ENCODE peak calls at places on chromosomes 11 and 22, in seven cellular contexts. Q, M, I, R, P, S and C are unnamed samples.

GRCh38 chr22:27842994-27843431 is 41.5 kb upstream of the MN1 start:
- DNase-seq in S (no peak), R (no peak), I (no peak), M (no peak), P (peak; percentile 56), Q (no peak), C (no peak)

GRCh38 chr11:82899191-82899820 is 924 bp downstream of the PRCP start:
- DNase-seq in Q (no peak), M (no peak), P (no peak), R (no peak), S (no peak), I (no peak), C (no peak)

GRCh38 chr22:40982482-40983385 is 31.6 kb downstream of the RBX1 start:
- DNase-seq in Q (no peak), M (no peak), R (peak; percentile 17), I (no peak), P (no peak), S (no peak), C (no peak)

GRCh38 chr11:121291896-121292502 is 572 bp upstream of the SC5D start:
- DNase-seq in P (no peak), S (no peak), Q (no peak), R (no peak), M (no peak), I (no peak), C (peak; percentile 6)

GRCh38 chr11:117058761-117059233 is 39.4 kb downstream of the SIK3 start:
- DNase-seq in I (no peak), P (peak; percentile 86), S (no peak), Q (no peak), R (no peak), M (no peak), C (no peak)

GRCh38 chr22:49353185-49353584 is 474.5 kb downstream of the BRD1 start:
- DNase-seq in R (no peak), S (no peak), I (no peak), Q (no peak), M (no peak), P (no peak), C (no peak)

GRCh38 chr22:17890245-17890671 is 116.0 kb upstream of the BID start:
- DNase-seq in I (no peak), S (no peak), R (no peak), Q (no peak), P (no peak), M (no peak), C (no peak)

GRCh38 chr11:102727890-102728289 is 3.1 kb upstream of the MMP8 start:
- DNase-seq in R (no peak), P (peak; percentile 86), I (no peak), S (no peak), Q (no peak), M (no peak), C (no peak)

GRCh38 chr11:118415739-118416068 is 14.3 kb downstream of the ATP5MG start:
- DNase-seq in P (peak; percentile 94), R (no peak), Q (no peak), S (no peak), I (peak; percentile 16), M (peak; percentile 36), C (no peak)

GRCh38 chr11:15635501-15635900 is 520.8 kb downstream of the INSC start:
- DNase-seq in M (no peak), P (no peak), R (no peak), Q (no peak), I (no peak), S (no peak), C (no peak)
- TF ChIP-seq CTCF in M (no peak), P (no peak), R (no peak), Q (no peak), I (no peak), S (no peak), C (no peak)

GRCh38 chr11:62536301-62536957 is 10.2 kb downstream of the AHNAK start:
- DNase-seq in P (no peak), Q (no peak), S (no peak), I (no peak), M (no peak), R (no peak), C (no peak)

GRCh38 chr11:62538470-62539237 is 8.0 kb downstream of the AHNAK start:
- DNase-seq in R (no peak), M (no peak), I (no peak), P (no peak), Q (peak; percentile 43), S (no peak), C (no peak)

GRCh38 chr11:62540804-62541671 is 5.6 kb downstream of the AHNAK start:
- DNase-seq in S (no peak), M (no peak), I (no peak), R (peak; percentile 44), P (peak; percentile 33), Q (no peak), C (no peak)

GRCh38 chr11:62542111-62542745 is 4.4 kb downstream of the AHNAK start:
- DNase-seq in R (no peak), P (no peak), M (no peak), Q (no peak), I (no peak), S (no peak), C (no peak)

GRCh38 chr11:62539238-62539925 is 7.2 kb downstream of the AHNAK start:
- DNase-seq in P (peak; percentile 93), M (peak; percentile 56), Q (no peak), R (peak; percentile 73), S (no peak), I (peak; percentile 89), C (no peak)
- TF ChIP-seq CTCF in P (no peak), M (no peak), Q (no peak), R (no peak), S (no peak), I (no peak), C (no peak)

GRCh38 chr11:36948445-36949171 is 350.6 kb upstream of the RAG2 start:
- DNase-seq in R (no peak), M (no peak), S (no peak), I (no peak), Q (no peak), P (no peak), C (no peak)

DNA sequence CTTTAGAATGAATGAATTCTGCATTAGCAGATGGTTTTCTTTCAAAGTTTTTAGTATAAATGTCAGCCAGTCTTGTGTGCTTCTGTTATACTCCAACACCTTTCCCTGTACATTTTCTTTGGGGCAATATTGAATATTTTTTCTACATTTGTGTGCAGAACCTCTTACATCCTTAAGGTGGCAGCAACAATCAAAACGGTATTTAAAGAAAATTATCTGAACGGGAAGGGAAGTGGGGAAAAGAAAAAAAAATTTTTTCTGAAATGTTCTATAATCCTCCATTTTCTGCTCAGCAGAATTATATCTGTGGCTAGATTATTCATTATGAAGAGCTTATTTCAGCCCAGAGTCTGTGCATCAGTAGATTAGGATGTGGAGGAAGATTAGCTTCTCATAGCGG is 347.3 kb upstream of the RAG2 start:
- DNase-seq in Q (no peak), I (no peak), P (peak; percentile 5), S (no peak), M (no peak), R (no peak), C (no peak)
- TF ChIP-seq CTCF in Q (peak; percentile 37), I (no peak), P (peak; percentile 37), S (peak; percentile 17), M (peak; percentile 17), R (peak; percentile 35), C (peak; percentile 54)

DNA sequence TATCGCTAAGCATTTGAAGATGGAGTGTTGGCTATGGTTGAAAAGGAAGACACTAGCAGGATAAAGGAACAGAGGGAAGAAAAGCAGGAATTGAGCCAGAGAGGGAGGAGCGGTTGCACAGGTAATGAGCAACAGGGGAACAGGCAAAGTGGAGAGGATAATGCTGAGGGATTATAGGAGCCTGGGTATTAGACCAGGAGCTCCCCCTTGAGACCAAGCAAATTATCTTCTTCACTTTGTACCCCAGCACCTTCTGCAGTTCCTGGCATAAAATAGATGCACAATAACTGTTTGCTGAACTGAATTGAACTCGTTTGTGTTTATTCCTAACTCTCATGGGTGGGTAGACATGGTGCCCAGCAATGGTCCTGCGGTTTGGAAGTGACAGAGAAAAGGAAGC is 54.6 kb upstream of the OR5P2 start:
- DNase-seq in Q (no peak), I (no peak), R (no peak), M (no peak), S (no peak), P (no peak), C (no peak)
- TF ChIP-seq CTCF in Q (peak; percentile 12), I (no peak), R (no peak), M (no peak), S (no peak), P (no peak), C (no peak)

GRCh38 chr11:68764746-68765145 is 13.4 kb upstream of the TESMIN start:
- DNase-seq in R (no peak), I (no peak), P (no peak), S (no peak), M (no peak), Q (no peak), C (no peak)
- TF ChIP-seq CTCF in R (no peak), I (no peak), P (no peak), S (no peak), M (no peak), Q (no peak), C (no peak)